ENCODE peak calls at places on chromosomes 12 and 14, in seven cellular contexts. L is MCF 10A, K is left ventricle myocardium inferior, O is AG10803, W is fibroblast of pulmonary artery, H is CD14-positive monocyte, M is kidney epithelial cell. G is an unnamed sample.
A peak's percentile ranks its signal among the peaks of the same experiment; 100 is the strongest.

GRCh38 chr14:101582294-101582693 is 21.0 kb downstream of the DIO3 start:
- DNase-seq in H (no peak), K (peak; percentile 14), O (no peak), M (no peak), W (no peak), L (no peak), G (no peak)

GRCh38 chr14:99909500-99910064 is 116.4 kb downstream of the EML1 start:
- DNase-seq in M (no peak), L (no peak), O (no peak), W (no peak), K (no peak), H (no peak), G (no peak)

GRCh38 chr12:46445551-46446235 is 73.1 kb upstream of the SLC38A2 start:
- DNase-seq in W (peak; percentile 63), L (no peak), K (no peak), M (no peak), O (no peak), H (no peak), G (no peak)

GRCh38 chr14:49306152-49306751 is 279.9 kb downstream of the RPS29 start:
- DNase-seq in O (peak; percentile 1), K (no peak), H (no peak), W (peak; percentile 20), M (no peak), L (peak; percentile 37), G (no peak)

GRCh38 chr12:62123721-62124203 is 136.4 kb upstream of the USP15 start:
- DNase-seq in K (no peak), M (peak; percentile 5), L (peak; percentile 56), O (peak; percentile 53), W (peak; percentile 66), H (no peak), G (peak; percentile 18)

GRCh38 chr14:31596691-31597090 is 35.5 kb downstream of the NUBPL start:
- DNase-seq in W (no peak), L (no peak), H (no peak), M (no peak), K (no peak), O (peak; percentile 70), G (no peak)

GRCh38 chr12:13425766-13426165 is 229.2 kb downstream of the EMP1 start:
- DNase-seq in K (no peak), H (no peak), L (peak; percentile 18), W (peak; percentile 45), M (peak; percentile 76), O (peak; percentile 93), G (peak; percentile 6)

GRCh38 chr12:87827638-87828264 is 201.4 kb downstream of the C12orf50 start:
- DNase-seq in M (peak; percentile 92), L (peak; percentile 73), K (no peak), H (no peak), O (no peak), W (peak; percentile 55), G (peak; percentile 32)

GRCh38 chr12:92363295-92364146 is 217.9 kb upstream of the BTG1 start:
- DNase-seq in W (peak; percentile 3), K (peak; percentile 31), L (no peak), M (no peak), H (peak; percentile 55), O (peak; percentile 53), G (no peak)

GRCh38 chr12:47417146-47417545 is 288.7 kb downstream of the RPAP3 start:
- DNase-seq in L (no peak), K (no peak), O (no peak), M (no peak), H (no peak), W (no peak), G (no peak)

DNA sequence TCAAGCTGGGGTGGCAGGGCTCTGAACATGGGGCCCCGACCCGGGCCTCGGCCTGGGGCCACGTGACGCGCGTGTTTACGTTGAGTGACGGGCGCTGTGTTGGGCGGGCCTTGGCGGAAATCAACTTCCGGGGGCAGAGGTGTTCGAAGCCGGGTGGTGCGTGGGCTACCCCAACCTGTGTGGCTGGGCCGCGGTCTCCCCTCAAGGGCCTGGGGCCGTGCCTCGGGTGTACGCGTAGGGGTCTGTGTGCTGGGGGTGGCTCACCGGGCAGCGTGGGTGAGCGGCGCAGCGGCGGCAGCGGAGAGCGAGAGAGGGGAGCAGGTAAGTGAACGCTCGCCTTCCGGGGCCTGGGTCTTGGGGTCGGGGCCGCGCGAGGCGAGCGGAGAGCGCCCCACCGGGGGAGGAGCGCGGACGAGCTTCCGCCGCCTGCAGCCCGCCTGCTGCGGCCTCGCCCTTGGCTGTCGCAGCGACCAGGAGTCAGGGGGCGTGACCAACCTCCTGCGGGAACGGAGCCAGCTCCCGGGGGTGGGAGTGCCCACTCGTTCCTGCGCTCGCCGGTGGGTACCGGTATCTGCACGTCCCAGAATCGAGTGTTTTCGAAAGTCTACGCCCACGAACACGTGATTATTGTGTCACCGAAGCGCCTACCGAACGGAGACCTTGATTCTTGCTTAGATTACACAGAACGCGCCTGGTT is at the start of gene CCDC91:
- DNase-seq in O (peak; percentile 89), H (peak; percentile 88), K (peak; percentile 85), L (peak; percentile 69), M (peak; percentile 47), W (peak; percentile 90), G (peak; percentile 55)
- TF ChIP-seq CTCF in O (no peak), H (no peak), K (peak; percentile 12), L (no peak), M (no peak), W (no peak), G (peak; percentile 6)

DNA sequence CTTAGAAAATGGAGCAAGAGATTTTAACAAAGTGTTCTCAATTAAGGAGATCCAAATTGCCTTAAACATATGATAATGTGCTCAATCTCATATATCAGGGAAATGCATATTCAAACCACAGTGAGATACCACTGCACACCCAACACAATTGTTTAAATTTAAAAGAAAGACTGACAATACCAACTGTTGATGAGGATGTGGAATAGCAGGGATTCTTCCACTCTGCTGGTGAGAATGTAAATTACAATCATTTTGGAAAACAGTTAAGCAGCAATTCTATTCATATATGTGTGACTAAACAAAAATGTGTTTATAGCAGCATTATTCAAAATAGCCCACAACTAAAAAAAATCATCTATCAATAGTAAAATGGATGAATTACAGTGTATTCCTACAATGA is 144.2 kb downstream of the KICS2 start:
- DNase-seq in M (no peak), L (peak; percentile 28), K (no peak), W (peak; percentile 36), H (no peak), O (no peak), G (no peak)
- TF ChIP-seq CTCF in M (peak; percentile 23), L (peak; percentile 17), K (peak; percentile 40), W (peak; percentile 47), H (peak; percentile 39), O (peak; percentile 52), G (peak; percentile 47)

GRCh38 chr12:104716183-104716571 is 241.9 kb downstream of the SLC41A2 start:
- DNase-seq in L (no peak), M (no peak), H (no peak), W (no peak), O (no peak), K (no peak), G (no peak)
- TF ChIP-seq CTCF in L (no peak), M (no peak), H (no peak), W (no peak), O (no peak), K (no peak), G (no peak)

GRCh38 chr14:64841772-64842490 is 37.8 kb downstream of the SPTB start:
- DNase-seq in W (no peak), H (no peak), K (peak; percentile 61), O (peak; percentile 31), L (no peak), M (no peak), G (no peak)

GRCh38 chr14:64844993-64845536 is 34.6 kb downstream of the SPTB start:
- DNase-seq in K (no peak), W (no peak), O (no peak), M (no peak), L (no peak), H (no peak), G (no peak)

GRCh38 chr14:64844272-64844671 is 35.4 kb downstream of the SPTB start:
- DNase-seq in L (no peak), H (no peak), W (no peak), K (no peak), O (no peak), M (no peak), G (no peak)

GRCh38 chr14:64838656-64839055 is 41.1 kb downstream of the SPTB start:
- DNase-seq in K (no peak), O (no peak), H (no peak), W (no peak), L (peak; percentile 47), M (no peak), G (no peak)

GRCh38 chr14:64841121-64841611 is 38.5 kb downstream of the SPTB start:
- DNase-seq in H (no peak), K (no peak), W (peak; percentile 45), O (peak; percentile 66), M (peak; percentile 60), L (peak; percentile 65), G (peak; percentile 26)
- TF ChIP-seq CTCF in H (no peak), K (peak; percentile 50), W (peak; percentile 38), O (peak; percentile 58), M (peak; percentile 78), L (peak; percentile 50), G (peak; percentile 64)

DNA sequence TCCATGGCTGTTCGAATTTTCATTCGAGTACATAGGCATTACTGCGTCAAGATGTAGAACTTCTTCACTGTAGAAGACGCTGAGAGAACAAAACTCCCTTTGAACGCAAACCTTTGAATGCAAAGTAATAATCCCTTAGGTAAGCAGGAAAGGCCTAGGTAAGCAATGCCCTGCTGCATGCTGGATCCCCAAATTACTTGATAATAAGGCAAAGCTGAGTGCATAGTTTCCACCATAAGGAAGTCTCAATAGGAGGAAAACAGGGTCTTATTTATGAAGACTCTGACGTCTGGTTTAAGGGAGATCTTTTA is 10.0 kb upstream of the RTRAF start:
- DNase-seq in H (no peak), K (no peak), W (no peak), M (no peak), L (no peak), O (no peak), G (no peak)
- TF ChIP-seq CTCF in H (peak; percentile 66), K (peak; percentile 41), W (no peak), M (no peak), L (no peak), O (no peak), G (no peak)

GRCh38 chr12:25925064-25925463 is 33.4 kb upstream of the RASSF8 start:
- DNase-seq in L (no peak), O (no peak), M (no peak), W (no peak), H (no peak), K (no peak), G (no peak)

GRCh38 chr12:25924535-25925001 is 33.9 kb upstream of the RASSF8 start:
- DNase-seq in M (no peak), L (peak; percentile 84), O (no peak), H (no peak), W (no peak), K (no peak), G (no peak)

GRCh38 chr12:25933001-25933400 is 25.5 kb upstream of the RASSF8 start:
- DNase-seq in L (no peak), K (no peak), M (no peak), H (no peak), O (no peak), W (no peak), G (no peak)

GRCh38 chr12:25926536-25926935 is 31.9 kb upstream of the RASSF8 start:
- DNase-seq in W (no peak), L (no peak), K (no peak), O (no peak), H (no peak), M (no peak), G (no peak)

GRCh38 chr12:25929096-25929637 is 29.3 kb upstream of the RASSF8 start:
- DNase-seq in O (no peak), H (no peak), K (no peak), W (peak; percentile 43), L (peak; percentile 50), M (no peak), G (no peak)
- TF ChIP-seq CTCF in O (no peak), H (no peak), K (no peak), W (no peak), L (no peak), M (no peak), G (no peak)

GRCh38 chr12:124551268-124552144 is 15.9 kb downstream of the NCOR2 start:
- DNase-seq in K (peak; percentile 68), O (no peak), H (peak; percentile 67), W (no peak), L (no peak), M (no peak), G (no peak)
- TF ChIP-seq CTCF in K (no peak), O (no peak), H (no peak), W (no peak), L (no peak), M (no peak), G (no peak)

G was measured in AG04450.